ENCODE peak calls at places on chromosomes 3 and 15, in five cellular contexts. Z is upper lobe of right lung, L is heart right ventricle, N is A549, H is astrocyte of the spinal cord. F is an unnamed sample.

GRCh38 chr3:164040991-164041390 is 1037.3 kb downstream of the SI start:
- DNase-seq in Z (no peak), L (no peak), N (no peak), H (peak), F (no peak)

GRCh38 chr3:1613962-1614361 is 484.7 kb upstream of the CNTN4 start:
- DNase-seq in Z (no peak), L (no peak), N (no peak), H (no peak), F (no peak)

GRCh38 chr15:99109555-99110021 is 4.7 kb downstream of the SYNM start:
- DNase-seq in Z (peak), L (no peak), N (no peak), H (no peak), F (no peak)

GRCh38 chr3:126478581-126479310 is 3.1 kb upstream of the ZXDC start:
- DNase-seq in Z (peak), L (no peak), N (no peak), H (no peak), F (no peak)

GRCh38 chr3:97793415-97794019 is 28.3 kb upstream of the CRYBG3 start:
- DNase-seq in Z (no peak), L (peak), N (peak), H (peak), F (peak)

GRCh38 chr3:55434789-55435188 is 52.3 kb downstream of the WNT5A start:
- DNase-seq in Z (no peak), L (no peak), N (peak), H (no peak), F (no peak)

GRCh38 chr3:104629038-104629437 is 737.7 kb upstream of the ALCAM start:
- DNase-seq in Z (no peak), L (no peak), N (no peak), H (peak), F (peak)

GRCh38 chr15:80999623-81000036 is 1.1 kb upstream of the TLNRD1 start:
- DNase-seq in Z (no peak), L (no peak), N (no peak), H (no peak), F (no peak)

GRCh38 chr3:49716691-49717538 is 2.6 kb downstream of the AMIGO3 start:
- DNase-seq in Z (peak), L (no peak), N (no peak), H (no peak), F (no peak)

GRCh38 chr3:60294181-60294580 is 957.1 kb downstream of the FHIT start:
- DNase-seq in Z (no peak), L (no peak), N (no peak), H (peak), F (peak)

GRCh38 chr3:24318668-24319287 is 175.9 kb downstream of the THRB start:
- DNase-seq in Z (no peak), L (no peak), N (peak), H (peak), F (no peak)

GRCh38 chr3:78978037-78978436 is 789.8 kb downstream of the ROBO1 start:
- DNase-seq in Z (no peak), L (no peak), N (peak), H (peak), F (no peak)

GRCh38 chr3:195905970-195906864 is 2.1 kb downstream of the TNK2 start:
- DNase-seq in Z (no peak), L (no peak), N (no peak), H (peak), F (no peak)

GRCh38 chr3:12157026-12157425 is 1.7 kb downstream of the TIMP4 start:
- DNase-seq in Z (no peak), L (no peak), N (no peak), H (no peak), F (no peak)

GRCh38 chr3:113165841-113166240 is 45.5 kb upstream of the BOC start:
- DNase-seq in Z (no peak), L (no peak), N (no peak), H (no peak), F (no peak)

GRCh38 chr3:10753964-10754363 is 62.1 kb upstream of the SLC6A11 start:
- DNase-seq in Z (no peak), L (peak), N (no peak), H (peak), F (peak)

GRCh38 chr3:45981321-45982038 is 14.1 kb downstream of the FYCO1 start:
- DNase-seq in Z (no peak), L (no peak), N (no peak), H (no peak), F (no peak)

GRCh38 chr15:40461958-40462357 is 8.8 kb upstream of the CHST14 start:
- DNase-seq in Z (peak), L (no peak), N (no peak), H (no peak), F (no peak)

GRCh38 chr3:80696280-80696679 is 928.5 kb upstream of the ROBO1 start:
- DNase-seq in Z (no peak), L (no peak), N (peak), H (no peak), F (no peak)

GRCh38 chr15:98581715-98582114 is 66.6 kb upstream of the IGF1R start:
- DNase-seq in Z (no peak), L (no peak), N (no peak), H (no peak), F (no peak)

GRCh38 chr3:61688307-61688695 is 126.9 kb downstream of the PTPRG start:
- DNase-seq in Z (no peak), L (no peak), N (no peak), H (no peak), F (no peak)

GRCh38 chr15:67050522-67051087 is 14.8 kb upstream of the SMAD3 start:
- DNase-seq in Z (no peak), L (no peak), N (no peak), H (no peak), F (no peak)

GRCh38 chr3:197564097-197564843 is 8.5 kb upstream of the BDH1 start:
- DNase-seq in Z (no peak), L (no peak), N (peak), H (no peak), F (no peak)

GRCh38 chr3:39497753-39498152 is 30.3 kb downstream of the MOBP start:
- DNase-seq in Z (no peak), L (no peak), N (no peak), H (no peak), F (no peak)

GRCh38 chr15:96186105-96186504 is 144.4 kb upstream of the NR2F2 start:
- DNase-seq in Z (no peak), L (no peak), N (no peak), H (no peak), F (no peak)

GRCh38 chr3:180358179-180358578 is 243.8 kb upstream of the TTC14 start:
- DNase-seq in Z (no peak), L (no peak), N (no peak), H (peak), F (no peak)

GRCh38 chr3:46880884-46881818 is 3.6 kb downstream of the PTH1R start:
- DNase-seq in Z (no peak), L (no peak), N (no peak), H (no peak), F (no peak)

GRCh38 chr15:69880616-69881309 is 217.0 kb downstream of the TLE3 start:
- DNase-seq in Z (no peak), L (no peak), N (no peak), H (no peak), F (no peak)

GRCh38 chr3:189975376-189975990 is 145.2 kb downstream of the P3H2 start:
- DNase-seq in Z (no peak), L (no peak), N (no peak), H (no peak), F (no peak)

GRCh38 chr3:18126772-18127171 is 298.4 kb downstream of the SATB1 start:
- DNase-seq in Z (no peak), L (no peak), N (no peak), H (no peak), F (no peak)
- H3K4me3 ChIP-seq in Z (no peak), L (no peak), N (no peak), H (no peak), F (no peak)

DNA sequence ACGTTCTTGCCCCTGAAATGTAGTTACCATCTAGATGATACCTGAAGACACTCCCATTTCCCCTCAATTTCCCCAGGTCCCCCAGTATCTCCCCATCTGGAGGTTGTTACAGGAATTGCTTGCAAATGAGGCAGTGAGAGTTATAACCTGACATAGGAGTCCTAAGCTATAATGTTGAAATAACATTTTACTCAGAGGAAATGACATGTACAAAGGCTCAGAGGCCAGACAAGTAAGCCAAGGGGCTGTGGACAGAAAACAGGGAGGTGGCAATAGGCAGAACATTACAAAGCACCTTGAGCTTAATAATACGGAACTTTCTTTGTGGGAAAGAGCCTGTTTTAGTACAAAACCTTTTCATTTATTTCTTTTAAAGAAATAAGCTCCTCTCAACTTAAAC is 171.9 kb downstream of the FRMD5 start:
- DNase-seq in Z (no peak), L (no peak), N (no peak), H (no peak), F (no peak)
- TF ChIP-seq CTCF in Z (no peak), L (no peak), N (no peak), H (peak), F (no peak)

GRCh38 chr3:134949150-134949549 is 154.1 kb downstream of the EPHB1 start:
- DNase-seq in Z (no peak), L (no peak), N (no peak), H (no peak), F (no peak)
- H3K4me3 ChIP-seq in Z (no peak), L (no peak), N (no peak), H (no peak), F (no peak)

GRCh38 chr3:141845407-141846049 is 30.9 kb upstream of the ATP1B3 start:
- DNase-seq in Z (no peak), L (no peak), N (no peak), H (no peak), F (no peak)
- TF ChIP-seq CTCF in Z (no peak), L (no peak), N (no peak), H (no peak), F (no peak)

DNA sequence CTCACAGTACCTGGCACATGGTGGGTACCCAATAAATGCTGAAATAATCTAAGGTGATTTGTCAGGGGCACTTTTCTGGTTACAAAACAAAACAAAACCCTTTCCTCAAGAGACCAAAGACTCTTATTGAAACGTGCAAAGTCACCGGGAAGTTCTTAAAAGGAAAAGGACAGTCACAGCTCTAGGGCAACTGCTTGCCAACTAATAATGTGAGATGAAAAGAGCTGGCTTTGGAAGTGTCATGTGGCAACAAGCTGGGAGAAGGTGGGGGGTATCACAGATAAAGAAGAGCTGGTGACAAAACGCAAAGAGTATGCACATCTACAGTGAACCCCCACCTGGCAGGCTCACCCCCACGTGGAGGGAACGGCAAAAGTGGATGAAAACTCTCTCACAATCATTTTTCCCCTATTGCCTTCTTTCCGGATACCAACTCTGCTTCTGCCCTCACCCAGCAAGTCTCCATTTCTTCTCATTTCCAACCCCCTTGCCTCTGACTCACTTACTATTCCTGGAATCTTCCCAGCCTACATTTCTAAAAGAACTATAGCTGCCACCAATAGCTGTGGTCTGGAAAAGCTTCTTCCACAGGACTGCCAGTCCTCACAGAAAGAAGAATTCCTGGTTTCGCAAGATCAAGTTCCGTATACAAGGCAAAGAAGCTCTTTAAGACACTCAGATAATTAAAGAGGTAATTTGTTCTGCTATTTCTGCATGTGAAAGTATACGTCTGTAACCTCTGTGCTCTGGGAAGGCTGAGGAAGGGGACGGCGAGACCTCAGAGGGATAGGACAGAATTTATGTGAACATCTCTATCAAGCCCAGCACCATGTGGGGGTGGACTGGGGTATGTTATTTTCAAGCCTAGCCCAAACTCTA is 21.8 kb upstream of the ANPEP start:
- DNase-seq in Z (no peak), L (no peak), N (no peak), H (peak), F (peak)
- H3K4me3 ChIP-seq in Z (no peak), L (no peak), N (no peak), H (peak), F (peak)

GRCh38 chr3:63912768-63913588 is 795 bp upstream of the SCAANT1 start:
- DNase-seq in Z (peak), L (peak), N (peak), H (peak), F (peak)
- TF ChIP-seq CTCF in Z (no peak), L (no peak), N (no peak), H (no peak), F (no peak)

GRCh38 chr3:69762790-69763229 is 23.5 kb downstream of the MITF start:
- DNase-seq in Z (no peak), L (no peak), N (no peak), H (no peak), F (no peak)
- H3K4me3 ChIP-seq in Z (no peak), L (no peak), N (peak), H (no peak), F (no peak)

GRCh38 chr3:87900061-87900460 is 158.7 kb downstream of the CGGBP1 start:
- DNase-seq in Z (no peak), L (no peak), N (no peak), H (no peak), F (no peak)
- TF ChIP-seq CTCF in Z (peak), L (no peak), N (no peak), H (no peak), F (no peak)

GRCh38 chr3:146416366-146416765 is 53.0 kb downstream of the PLSCR2 start:
- DNase-seq in Z (no peak), L (no peak), N (no peak), H (no peak), F (no peak)

GRCh38 chr3:146414010-146414409 is 55.4 kb downstream of the PLSCR2 start:
- DNase-seq in Z (no peak), L (no peak), N (no peak), H (no peak), F (no peak)
- H3K4me3 ChIP-seq in Z (no peak), L (no peak), N (no peak), H (no peak), F (no peak)